ENCODE peak calls at places on chromosomes 5 and 9, in six cellular contexts. C, T, B, J, S and I are unnamed samples.

GRCh38 chr5:68070641-68071191 is 144.8 kb upstream of the PIK3R1 start:
- DNase-seq in J (no peak), B (no peak), C (no peak), S (peak), T (no peak), I (no peak)

GRCh38 chr5:109705596-109705995 is 15.9 kb downstream of the MAN2A1 start:
- DNase-seq in C (peak), B (no peak), S (peak), J (no peak), T (no peak), I (no peak)

GRCh38 chr9:3446313-3446712 is 79.5 kb downstream of the RFX3 start:
- DNase-seq in S (peak), T (no peak), J (no peak), B (no peak), C (peak), I (no peak)

GRCh38 chr9:134858051-134858841 is 22.4 kb upstream of the FCN2 start:
- DNase-seq in S (peak), T (peak), J (no peak), B (no peak), C (peak), I (no peak)

GRCh38 chr9:69223605-69224004 is 49.5 kb downstream of the TJP2 start:
- DNase-seq in S (peak), C (peak), B (no peak), T (no peak), J (no peak), I (no peak)

GRCh38 chr5:178201221-178201926 is 3.0 kb upstream of the HNRNPAB start:
- DNase-seq in J (no peak), T (peak), C (no peak), B (no peak), S (no peak), I (no peak)

GRCh38 chr9:70466976-70467551 is 52.6 kb upstream of the KLF9 start:
- DNase-seq in C (peak), S (peak), T (no peak), J (no peak), B (no peak), I (no peak)

GRCh38 chr9:80664327-80665210 is 1024.8 kb downstream of the TLE1 start:
- DNase-seq in T (no peak), B (no peak), S (peak), J (no peak), C (no peak), I (no peak)

GRCh38 chr5:92364986-92365550 is 982.0 kb upstream of the ARRDC3 start:
- DNase-seq in S (peak), T (no peak), J (no peak), C (peak), B (no peak), I (no peak)

GRCh38 chr5:32279786-32280185 is 33.0 kb downstream of the MTMR12 start:
- DNase-seq in B (no peak), S (no peak), J (no peak), C (no peak), T (no peak), I (no peak)

GRCh38 chr5:163571755-163572154 is 66.3 kb downstream of the MAT2B start:
- DNase-seq in J (no peak), S (peak), B (no peak), T (no peak), C (peak), I (no peak)

GRCh38 chr5:61183538-61183937 is 21.3 kb upstream of the SMIM15 start:
- DNase-seq in J (no peak), C (no peak), S (no peak), T (no peak), B (no peak), I (no peak)

GRCh38 chr5:77301447-77301878 is 91.0 kb downstream of the PDE8B start:
- DNase-seq in S (peak), C (peak), B (no peak), J (no peak), T (no peak), I (no peak)

GRCh38 chr9:132169672-132170392 is 8.0 kb downstream of the NTNG2 start:
- DNase-seq in J (peak), C (peak), B (peak), T (no peak), S (peak), I (no peak)

GRCh38 chr5:118468085-118468484 is 520.3 kb downstream of the DTWD2 start:
- DNase-seq in B (no peak), C (no peak), S (no peak), T (no peak), J (no peak), I (no peak)

GRCh38 chr5:65163698-65164097 is 318.0 kb downstream of the ADAMTS6 start:
- DNase-seq in J (no peak), C (no peak), T (no peak), B (no peak), S (peak), I (no peak)

GRCh38 chr9:93654351-93654961 is 78.1 kb downstream of the PHF2 start:
- DNase-seq in S (no peak), J (peak), B (no peak), C (no peak), T (peak), I (no peak)

GRCh38 chr5:132459031-132459982 is 31.3 kb downstream of the IRF1 start:
- DNase-seq in C (peak), B (no peak), T (no peak), S (peak), J (no peak), I (no peak)

GRCh38 chr5:3186711-3187450 is 408.8 kb upstream of the IRX1 start:
- DNase-seq in C (no peak), J (no peak), B (no peak), T (no peak), S (no peak), I (no peak)

GRCh38 chr5:147805030-147805454 is 22.5 kb upstream of the JAKMIP2 start:
- DNase-seq in J (no peak), C (no peak), T (no peak), S (no peak), B (no peak), I (no peak)

GRCh38 chr5:143041972-143042770 is 272.0 kb downstream of the ARHGAP26 start:
- DNase-seq in B (no peak), C (peak), T (no peak), J (no peak), S (no peak), I (no peak)

GRCh38 chr5:65874241-65874640 is 52.1 kb upstream of the ERBIN start:
- DNase-seq in T (no peak), B (no peak), J (no peak), C (no peak), S (peak), I (no peak)

GRCh38 chr9:10961883-10962282 is 349.1 kb upstream of the PTPRD start:
- DNase-seq in C (no peak), T (no peak), J (no peak), B (no peak), S (no peak), I (no peak)

GRCh38 chr5:132259061-132259851 is 1.8 kb downstream of the PDLIM4 start:
- DNase-seq in J (peak), C (peak), T (no peak), B (no peak), S (peak), I (peak)

GRCh38 chr9:104810421-104811339 is 46.8 kb downstream of the NIPSNAP3B start:
- DNase-seq in J (no peak), B (no peak), C (no peak), S (peak), T (no peak), I (no peak)

GRCh38 chr9:37974506-37975173 is 70.7 kb upstream of the SLC25A51 start:
- DNase-seq in T (no peak), S (no peak), J (no peak), B (no peak), C (no peak), I (no peak)

GRCh38 chr9:88798476-88798875 is 192.8 kb upstream of the S1PR3 start:
- DNase-seq in J (no peak), B (no peak), T (no peak), C (no peak), S (no peak), I (peak)

GRCh38 chr5:164958688-164959087 is 1453.3 kb downstream of the MAT2B start:
- DNase-seq in C (no peak), J (no peak), T (no peak), S (peak), B (no peak), I (no peak)

GRCh38 chr9:12775963-12776774 is 1.3 kb downstream of the LURAP1L start:
- DNase-seq in C (peak), B (no peak), T (peak), J (peak), S (peak), I (peak)

GRCh38 chr5:68962632-68963484 is 131.0 kb upstream of the SLC30A5 start:
- DNase-seq in S (peak), J (peak), T (peak), B (no peak), C (peak), I (no peak)

GRCh38 chr5:7321724-7322123 is 74.2 kb upstream of the ADCY2 start:
- DNase-seq in S (peak), B (no peak), J (no peak), C (peak), T (no peak), I (no peak)

GRCh38 chr9:126499911-126500599 is 113.7 kb upstream of the LMX1B start:
- DNase-seq in C (no peak), S (no peak), T (no peak), B (no peak), J (no peak), I (no peak)

GRCh38 chr5:162473051-162473714 is 405.6 kb downstream of the GABRG2 start:
- DNase-seq in C (no peak), B (no peak), S (no peak), T (no peak), J (no peak), I (no peak)

GRCh38 chr9:137152844-137153405 is 14.0 kb downstream of the GRIN1 start:
- DNase-seq in B (no peak), C (no peak), S (no peak), T (no peak), J (no peak), I (no peak)

GRCh38 chr9:92954078-92954861 is 6.9 kb downstream of the FGD3 start:
- DNase-seq in B (no peak), S (peak), J (peak), T (peak), C (peak), I (no peak)

GRCh38 chr9:135971106-135971766 is 10.1 kb upstream of the UBAC1 start:
- DNase-seq in J (no peak), T (no peak), B (no peak), C (no peak), S (no peak), I (no peak)

GRCh38 chr5:120504057-120504456 is 40.0 kb downstream of the PRR16 start:
- DNase-seq in C (peak), B (no peak), T (no peak), S (peak), J (no peak), I (no peak)

GRCh38 chr5:120507826-120508463 is 43.8 kb downstream of the PRR16 start:
- DNase-seq in J (no peak), S (no peak), T (no peak), B (no peak), C (no peak), I (no peak)

GRCh38 chr5:120510098-120510634 is 46.1 kb downstream of the PRR16 start:
- DNase-seq in T (no peak), J (no peak), B (no peak), S (no peak), C (no peak), I (no peak)

GRCh38 chr5:120509056-120509455 is 45.0 kb downstream of the PRR16 start:
- DNase-seq in T (no peak), B (no peak), J (no peak), S (peak), C (no peak), I (no peak)

DNA sequence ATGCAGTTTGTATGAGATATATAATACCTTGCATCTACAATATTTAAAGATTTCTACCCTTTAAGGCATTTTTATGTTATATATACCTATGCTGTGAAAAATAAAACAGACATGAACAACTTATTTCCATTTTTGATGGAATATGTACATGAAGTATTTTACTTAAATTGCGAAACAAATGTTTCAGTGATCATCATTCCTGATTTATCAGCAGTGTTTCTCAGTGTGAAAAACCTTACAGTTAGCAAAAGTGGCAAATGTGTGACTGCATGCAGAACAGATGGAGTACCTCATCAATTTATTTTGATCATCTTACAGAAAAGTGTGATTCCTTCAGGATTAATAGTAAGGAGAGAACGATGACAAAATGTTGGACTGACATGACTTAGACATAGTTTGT is 43.1 kb downstream of the PRR16 start:
- DNase-seq in J (no peak), C (no peak), B (no peak), T (no peak), S (no peak), I (no peak)
- H3K4me3 ChIP-seq in J (no peak), C (no peak), B (no peak), T (no peak), S (no peak), I (no peak)

GRCh38 chr9:129374231-129374630 is 196.2 kb upstream of the IER5L start:
- DNase-seq in T (no peak), B (no peak), J (no peak), C (no peak), S (no peak), I (no peak)

GRCh38 chr9:129378241-129378661 is 200.2 kb upstream of the IER5L start:
- DNase-seq in B (no peak), S (no peak), T (no peak), C (no peak), J (no peak), I (no peak)

GRCh38 chr9:129373361-129373760 is 195.3 kb upstream of the IER5L start:
- DNase-seq in C (no peak), T (no peak), J (no peak), B (no peak), S (no peak), I (no peak)

GRCh38 chr9:129375845-129376244 is 197.8 kb upstream of the IER5L start:
- DNase-seq in T (no peak), S (no peak), C (no peak), B (no peak), J (no peak), I (no peak)

DNA sequence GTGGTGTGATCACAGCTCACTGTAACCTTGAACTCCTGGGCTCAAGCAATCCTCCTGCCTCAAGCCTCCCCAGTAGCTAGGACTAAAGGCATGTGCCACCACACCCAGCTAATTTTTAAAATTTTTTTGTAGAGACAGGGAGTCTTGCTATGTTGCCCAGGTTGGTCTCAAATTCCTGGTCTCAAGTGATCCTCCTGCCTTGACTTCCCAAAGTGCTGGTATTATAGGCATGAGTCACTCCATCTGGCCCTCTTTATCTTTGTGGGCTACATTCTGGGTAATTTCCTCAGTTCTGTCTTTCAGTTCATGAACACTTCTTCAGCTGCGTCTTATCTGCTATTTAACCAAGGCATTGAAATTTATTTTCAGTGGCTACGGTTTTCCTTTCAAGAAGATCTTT is 196.6 kb upstream of the IER5L start:
- DNase-seq in B (no peak), T (no peak), C (no peak), J (no peak), S (no peak), I (no peak)
- H3K4me3 ChIP-seq in B (no peak), T (no peak), C (no peak), J (no peak), S (no peak), I (no peak)

GRCh38 chr9:115414561-115414960 is 296.6 kb upstream of the TNC start:
- DNase-seq in S (no peak), B (no peak), T (no peak), J (no peak), C (no peak), I (no peak)

GRCh38 chr9:115411516-115411915 is 293.6 kb upstream of the TNC start:
- DNase-seq in B (no peak), S (peak), T (no peak), J (no peak), C (no peak), I (no peak)

GRCh38 chr9:115411993-115412452 is 294.1 kb upstream of the TNC start:
- DNase-seq in J (no peak), T (no peak), B (no peak), C (no peak), S (peak), I (no peak)

GRCh38 chr9:115413766-115414382 is 295.9 kb upstream of the TNC start:
- DNase-seq in T (no peak), C (no peak), B (no peak), J (no peak), S (peak), I (no peak)

GRCh38 chr9:115413304-115413703 is 295.3 kb upstream of the TNC start:
- DNase-seq in C (no peak), S (no peak), B (no peak), T (no peak), J (no peak), I (no peak)
- H3K4me3 ChIP-seq in C (no peak), S (no peak), B (no peak), T (no peak), J (no peak), I (no peak)

GRCh38 chr5:151068571-151069197 is 12.2 kb downstream of the TNIP1 start:
- DNase-seq in S (no peak), B (no peak), J (no peak), T (no peak), C (no peak), I (no peak)
- H3K4me3 ChIP-seq in S (no peak), B (no peak), J (no peak), T (no peak), C (no peak), I (no peak)

DNA sequence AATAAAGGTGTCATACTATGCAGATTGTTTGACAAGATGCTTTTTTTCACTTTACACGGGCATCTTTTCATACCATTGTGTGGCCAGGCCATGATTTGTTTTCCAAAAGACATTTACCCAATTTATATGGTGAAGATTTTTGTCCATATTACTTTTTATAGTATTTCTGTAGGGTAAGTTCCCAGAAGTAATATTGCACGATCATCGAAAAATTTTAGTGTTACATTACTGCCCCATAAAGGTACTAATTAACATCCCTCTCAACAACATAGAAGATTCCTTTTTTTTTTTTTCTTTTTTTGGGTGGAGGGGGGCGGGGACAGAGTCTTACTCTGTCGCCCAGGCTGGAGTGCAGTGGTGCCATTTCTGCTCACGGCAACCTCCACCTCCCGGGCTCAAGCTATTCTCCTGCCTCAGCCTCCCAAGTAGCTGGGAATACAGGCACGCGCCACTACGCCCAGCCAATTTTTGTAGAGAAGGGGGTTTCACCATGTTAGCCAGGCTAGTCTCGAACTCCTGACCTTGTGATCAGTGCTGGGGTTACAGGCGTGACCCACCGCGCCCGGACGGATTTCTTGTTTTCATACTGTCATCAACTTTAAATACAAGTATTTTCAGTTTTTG is 1.2 kb upstream of the ROPN1L start:
- DNase-seq in T (no peak), J (no peak), C (no peak), B (no peak), S (no peak), I (no peak)
- H3K4me3 ChIP-seq in T (peak), J (peak), C (no peak), B (peak), S (peak), I (peak)

GRCh38 chr5:174108765-174109164 is 63.3 kb downstream of the NSG2 start:
- DNase-seq in S (no peak), B (no peak), C (no peak), J (no peak), T (no peak), I (no peak)
- H3K4me3 ChIP-seq in S (no peak), B (no peak), C (no peak), J (no peak), T (no peak), I (no peak)

GRCh38 chr9:112180387-112180881 is 5.3 kb upstream of the SUSD1 start:
- DNase-seq in J (no peak), C (no peak), S (no peak), B (no peak), T (no peak), I (no peak)
- H3K4me3 ChIP-seq in J (no peak), C (no peak), S (no peak), B (no peak), T (no peak), I (no peak)

DNA sequence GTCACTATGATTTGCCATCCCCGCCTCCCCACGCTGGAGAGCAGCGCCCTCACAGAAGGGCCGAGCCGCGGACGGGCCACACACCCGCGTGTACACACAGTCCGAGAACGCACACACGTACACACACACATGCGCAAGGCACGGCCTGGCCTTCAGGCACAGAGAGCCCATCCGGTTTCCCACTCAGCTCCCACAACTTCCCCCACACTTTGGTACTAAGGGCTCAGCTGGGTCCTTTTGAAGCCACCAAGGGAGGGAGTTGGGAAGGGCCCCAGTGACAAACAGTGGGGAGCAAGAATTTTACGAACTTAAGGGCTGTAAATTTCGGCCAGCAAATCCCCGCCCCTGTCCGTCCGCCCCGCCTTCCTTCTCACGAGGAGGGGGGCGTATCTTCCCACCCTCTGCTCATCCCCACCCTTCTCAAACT is 133.3 kb upstream of the HAND1 start:
- DNase-seq in T (no peak), C (peak), J (no peak), S (no peak), B (no peak), I (no peak)
- H3K4me3 ChIP-seq in T (peak), C (peak), J (peak), S (peak), B (no peak), I (no peak)